ENCODE peak calls at places on chromosomes 6 and 20, in seven cellular contexts. One of them, this sample, is unnamed.
A peak's percentile ranks its signal among the peaks of the same experiment; 100 is the strongest.

GRCh38 chr6:26331809-26332226 is 33.2 kb upstream of the BTN3A2 start:
- DNase-seq in ELF-1: no peak
- DNase-seq in effector CD8-positive, alpha-beta T cell: no peak
- DNase-seq in SW 1271: no peak
- DNase-seq in RWPE1: no peak
- DNase-seq in GM04504: no peak
- DNase-seq in choroid plexus epithelial cell: no peak
- DNase-seq in this sample: no peak

GRCh38 chr6:35077006-35077712 is 64.0 kb downstream of the TCP11 start:
- DNase-seq in RWPE1: peak; percentile 66
- DNase-seq in SW 1271: no peak
- DNase-seq in GM04504: no peak
- DNase-seq in choroid plexus epithelial cell: no peak
- DNase-seq in ELF-1: no peak
- DNase-seq in effector CD8-positive, alpha-beta T cell: no peak
- DNase-seq in this sample: no peak

GRCh38 chr20:57350086-57350710 is 857 bp upstream of the RAE1 start:
- DNase-seq in choroid plexus epithelial cell: peak; percentile 8
- DNase-seq in ELF-1: no peak
- DNase-seq in effector CD8-positive, alpha-beta T cell: no peak
- DNase-seq in GM04504: no peak
- DNase-seq in RWPE1: no peak
- DNase-seq in SW 1271: no peak
- DNase-seq in this sample: no peak

GRCh38 chr6:42523158-42523814 is 40.5 kb upstream of the UBR2 start:
- DNase-seq in RWPE1: no peak
- DNase-seq in SW 1271: no peak
- DNase-seq in GM04504: no peak
- DNase-seq in effector CD8-positive, alpha-beta T cell: no peak
- DNase-seq in choroid plexus epithelial cell: peak; percentile 66
- DNase-seq in ELF-1: no peak
- DNase-seq in this sample: no peak

GRCh38 chr20:15930324-15931305 is 642.6 kb downstream of the KIF16B start:
- DNase-seq in effector CD8-positive, alpha-beta T cell: no peak
- DNase-seq in ELF-1: no peak
- DNase-seq in RWPE1: peak; percentile 20
- DNase-seq in SW 1271: no peak
- DNase-seq in choroid plexus epithelial cell: peak; percentile 72
- DNase-seq in GM04504: peak; percentile 37
- DNase-seq in this sample: no peak

GRCh38 chr20:50921055-50921454 is 10.2 kb downstream of the ADNP start:
- DNase-seq in effector CD8-positive, alpha-beta T cell: no peak
- DNase-seq in RWPE1: peak; percentile 51
- DNase-seq in choroid plexus epithelial cell: peak; percentile 48
- DNase-seq in GM04504: no peak
- DNase-seq in SW 1271: peak; percentile 18
- DNase-seq in ELF-1: no peak
- DNase-seq in this sample: no peak

GRCh38 chr6:79797912-79798311 is 149.4 kb downstream of the ELOVL4 start:
- DNase-seq in effector CD8-positive, alpha-beta T cell: no peak
- DNase-seq in SW 1271: no peak
- DNase-seq in choroid plexus epithelial cell: no peak
- DNase-seq in RWPE1: no peak
- DNase-seq in GM04504: no peak
- DNase-seq in ELF-1: no peak
- DNase-seq in this sample: no peak

GRCh38 chr6:158174514-158174913 is 6.4 kb downstream of the GTF2H5 start:
- DNase-seq in effector CD8-positive, alpha-beta T cell: no peak
- DNase-seq in SW 1271: peak; percentile 9
- DNase-seq in ELF-1: no peak
- DNase-seq in RWPE1: no peak
- DNase-seq in GM04504: peak; percentile 87
- DNase-seq in choroid plexus epithelial cell: peak; percentile 96
- DNase-seq in this sample: peak; percentile 86

GRCh38 chr6:20826378-20826777 is 292.1 kb downstream of the CDKAL1 start:
- DNase-seq in ELF-1: no peak
- DNase-seq in choroid plexus epithelial cell: peak; percentile 86
- DNase-seq in RWPE1: no peak
- DNase-seq in effector CD8-positive, alpha-beta T cell: no peak
- DNase-seq in SW 1271: no peak
- DNase-seq in GM04504: no peak
- DNase-seq in this sample: no peak

GRCh38 chr6:85911067-85911466 is 268.4 kb upstream of the SYNCRIP start:
- DNase-seq in effector CD8-positive, alpha-beta T cell: no peak
- DNase-seq in ELF-1: peak; percentile 71
- DNase-seq in SW 1271: no peak
- DNase-seq in RWPE1: no peak
- DNase-seq in choroid plexus epithelial cell: no peak
- DNase-seq in GM04504: no peak
- DNase-seq in this sample: no peak

GRCh38 chr20:35515949-35516645 is 13.4 kb downstream of the C20orf173 start:
- DNase-seq in choroid plexus epithelial cell: peak; percentile 85
- DNase-seq in ELF-1: no peak
- DNase-seq in GM04504: peak; percentile 51
- DNase-seq in RWPE1: peak; percentile 93
- DNase-seq in effector CD8-positive, alpha-beta T cell: no peak
- DNase-seq in SW 1271: peak; percentile 86
- DNase-seq in this sample: peak; percentile 31

GRCh38 chr20:59148713-59149493 is 14.7 kb upstream of the ZNF831 start:
- DNase-seq in ELF-1: no peak
- DNase-seq in GM04504: no peak
- DNase-seq in effector CD8-positive, alpha-beta T cell: no peak
- DNase-seq in SW 1271: no peak
- DNase-seq in RWPE1: no peak
- DNase-seq in choroid plexus epithelial cell: no peak
- DNase-seq in this sample: no peak

GRCh38 chr20:47664068-47664437 is 121.2 kb downstream of the SULF2 start:
- DNase-seq in choroid plexus epithelial cell: no peak
- DNase-seq in RWPE1: peak; percentile 34
- DNase-seq in SW 1271: no peak
- DNase-seq in effector CD8-positive, alpha-beta T cell: no peak
- DNase-seq in GM04504: no peak
- DNase-seq in ELF-1: no peak
- DNase-seq in this sample: no peak

GRCh38 chr20:13898012-13898612 is 92.3 kb downstream of the SEL1L2 start:
- DNase-seq in effector CD8-positive, alpha-beta T cell: no peak
- DNase-seq in ELF-1: no peak
- DNase-seq in GM04504: no peak
- DNase-seq in SW 1271: no peak
- DNase-seq in choroid plexus epithelial cell: no peak
- DNase-seq in RWPE1: peak; percentile 22
- DNase-seq in this sample: no peak

GRCh38 chr6:111481836-111482235 is 1.2 kb downstream of the REV3L start:
- DNase-seq in choroid plexus epithelial cell: peak; percentile 31
- DNase-seq in effector CD8-positive, alpha-beta T cell: no peak
- DNase-seq in ELF-1: no peak
- DNase-seq in SW 1271: peak; percentile 38
- DNase-seq in GM04504: no peak
- DNase-seq in RWPE1: no peak
- DNase-seq in this sample: no peak

GRCh38 chr6:73262701-73263569 is at the start of gene KHDC1:
- DNase-seq in effector CD8-positive, alpha-beta T cell: peak; percentile 33
- DNase-seq in SW 1271: peak; percentile 40
- DNase-seq in ELF-1: peak; percentile 69
- DNase-seq in RWPE1: peak; percentile 53
- DNase-seq in choroid plexus epithelial cell: peak; percentile 60
- DNase-seq in GM04504: no peak
- DNase-seq in this sample: peak; percentile 9

GRCh38 chr6:17932362-17932852 is 55.0 kb downstream of the KIF13A start:
- DNase-seq in choroid plexus epithelial cell: peak; percentile 97
- DNase-seq in RWPE1: no peak
- DNase-seq in GM04504: peak; percentile 90
- DNase-seq in SW 1271: no peak
- DNase-seq in effector CD8-positive, alpha-beta T cell: no peak
- DNase-seq in ELF-1: no peak
- DNase-seq in this sample: peak; percentile 82

GRCh38 chr6:132715204-132715603 is 1.3 kb upstream of the VNN1 start:
- DNase-seq in RWPE1: peak; percentile 57
- DNase-seq in GM04504: no peak
- DNase-seq in effector CD8-positive, alpha-beta T cell: no peak
- DNase-seq in choroid plexus epithelial cell: peak; percentile 83
- DNase-seq in SW 1271: peak; percentile 11
- DNase-seq in ELF-1: peak; percentile 59
- DNase-seq in this sample: no peak

GRCh38 chr6:247353-247752 is 44.9 kb upstream of the DUSP22 start:
- DNase-seq in ELF-1: no peak
- DNase-seq in effector CD8-positive, alpha-beta T cell: no peak
- DNase-seq in SW 1271: no peak
- DNase-seq in RWPE1: no peak
- DNase-seq in GM04504: no peak
- DNase-seq in choroid plexus epithelial cell: no peak
- DNase-seq in this sample: no peak

GRCh38 chr20:20743511-20744169 is 31.2 kb upstream of the RALGAPA2 start:
- DNase-seq in SW 1271: no peak
- DNase-seq in effector CD8-positive, alpha-beta T cell: no peak
- DNase-seq in choroid plexus epithelial cell: peak; percentile 18
- DNase-seq in GM04504: no peak
- DNase-seq in RWPE1: no peak
- DNase-seq in ELF-1: peak; percentile 59
- DNase-seq in this sample: no peak

GRCh38 chr6:151807513-151808330 is at the start of gene ESR1:
- DNase-seq in effector CD8-positive, alpha-beta T cell: no peak
- DNase-seq in SW 1271: no peak
- DNase-seq in RWPE1: peak; percentile 12
- DNase-seq in ELF-1: peak; percentile 75
- DNase-seq in choroid plexus epithelial cell: peak; percentile 35
- DNase-seq in GM04504: no peak
- DNase-seq in this sample: no peak

GRCh38 chr6:116695398-116695797 is 14.4 kb downstream of the KPNA5 start:
- DNase-seq in SW 1271: no peak
- DNase-seq in ELF-1: no peak
- DNase-seq in effector CD8-positive, alpha-beta T cell: no peak
- DNase-seq in choroid plexus epithelial cell: peak; percentile 36
- DNase-seq in RWPE1: no peak
- DNase-seq in GM04504: no peak
- DNase-seq in this sample: no peak

GRCh38 chr20:61271273-61272221 is 19.5 kb downstream of the CDH4 start:
- DNase-seq in SW 1271: no peak
- DNase-seq in choroid plexus epithelial cell: peak; percentile 24
- DNase-seq in effector CD8-positive, alpha-beta T cell: no peak
- DNase-seq in RWPE1: no peak
- DNase-seq in GM04504: no peak
- DNase-seq in ELF-1: peak; percentile 46
- DNase-seq in this sample: no peak

GRCh38 chr6:124961784-124962611 is at the start of gene RNF217:
- DNase-seq in GM04504: peak; percentile 28
- DNase-seq in SW 1271: peak; percentile 63
- DNase-seq in ELF-1: peak; percentile 62
- DNase-seq in effector CD8-positive, alpha-beta T cell: no peak
- DNase-seq in choroid plexus epithelial cell: peak; percentile 79
- DNase-seq in RWPE1: peak; percentile 44
- DNase-seq in this sample: no peak

GRCh38 chr6:21846541-21847451 is 253.2 kb downstream of the SOX4 start:
- DNase-seq in ELF-1: peak; percentile 30
- DNase-seq in choroid plexus epithelial cell: no peak
- DNase-seq in SW 1271: no peak
- DNase-seq in effector CD8-positive, alpha-beta T cell: no peak
- DNase-seq in RWPE1: no peak
- DNase-seq in GM04504: no peak
- DNase-seq in this sample: no peak

GRCh38 chr20:32792316-32792715 is 27.4 kb upstream of the MAPRE1 start:
- DNase-seq in SW 1271: no peak
- DNase-seq in GM04504: no peak
- DNase-seq in choroid plexus epithelial cell: peak; percentile 28
- DNase-seq in effector CD8-positive, alpha-beta T cell: no peak
- DNase-seq in RWPE1: no peak
- DNase-seq in ELF-1: no peak
- DNase-seq in this sample: peak; percentile 9

GRCh38 chr6:49698538-49699205 is 14.7 kb downstream of the CRISP2 start:
- DNase-seq in effector CD8-positive, alpha-beta T cell: no peak
- DNase-seq in choroid plexus epithelial cell: no peak
- DNase-seq in RWPE1: no peak
- DNase-seq in ELF-1: no peak
- DNase-seq in GM04504: no peak
- DNase-seq in SW 1271: no peak
- DNase-seq in this sample: no peak

GRCh38 chr6:138175596-138175995 is 13.9 kb downstream of the ARFGEF3 start:
- DNase-seq in effector CD8-positive, alpha-beta T cell: no peak
- DNase-seq in SW 1271: no peak
- DNase-seq in ELF-1: no peak
- DNase-seq in GM04504: no peak
- DNase-seq in choroid plexus epithelial cell: no peak
- DNase-seq in RWPE1: no peak
- DNase-seq in this sample: no peak

GRCh38 chr6:143721642-143722041 is 43.9 kb downstream of the PHACTR2 start:
- DNase-seq in effector CD8-positive, alpha-beta T cell: no peak
- DNase-seq in ELF-1: no peak
- DNase-seq in RWPE1: no peak
- DNase-seq in SW 1271: no peak
- DNase-seq in GM04504: no peak
- DNase-seq in choroid plexus epithelial cell: no peak
- DNase-seq in this sample: no peak

GRCh38 chr6:143401636-143402370 is 48.7 kb downstream of the ADAT2 start:
- DNase-seq in RWPE1: no peak
- DNase-seq in GM04504: no peak
- DNase-seq in ELF-1: peak; percentile 66
- DNase-seq in choroid plexus epithelial cell: no peak
- DNase-seq in SW 1271: no peak
- DNase-seq in effector CD8-positive, alpha-beta T cell: no peak
- DNase-seq in this sample: no peak

GRCh38 chr6:18307006-18307405 is 42.7 kb upstream of the DEK start:
- DNase-seq in choroid plexus epithelial cell: peak; percentile 74
- DNase-seq in effector CD8-positive, alpha-beta T cell: no peak
- DNase-seq in SW 1271: no peak
- DNase-seq in GM04504: no peak
- DNase-seq in RWPE1: peak; percentile 51
- DNase-seq in ELF-1: no peak
- DNase-seq in this sample: peak; percentile 91

This sample was measured in AG04449.